ENCODE peak calls at places on chromosomes 11 and 22, in eight cellular contexts. R, F, Z, H, T, W, X and Q are unnamed samples. For H4K20me1, the result is how much of the 10 kb centered on the place peaks cover.

GRCh38 chr11:123047947-123048293 is 14.0 kb downstream of the HSPA8 start:
- DNase-seq in R (no peak), F (no peak), Z (no peak), H (no peak), T (no peak), W (no peak), X (no peak), Q (no peak)

GRCh38 chr11:118028626-118029025 is 42.4 kb downstream of the IL10RA start:
- DNase-seq in R (no peak), F (no peak), Z (no peak), H (no peak), T (no peak), W (no peak), X (no peak), Q (no peak)

GRCh38 chr11:122556605-122557004 is 98.9 kb upstream of the UBASH3B start:
- DNase-seq in R (no peak), F (no peak), Z (peak), H (peak), T (no peak), W (peak), X (no peak), Q (peak)

GRCh38 chr11:118180300-118180703 is 3.9 kb upstream of the SCN2B start:
- DNase-seq in R (no peak), F (peak), Z (no peak), H (peak), T (peak), W (peak), X (peak), Q (peak)

GRCh38 chr11:123439616-123440015 is 9.5 kb downstream of the GRAMD1B start:
- DNase-seq in R (peak), F (no peak), Z (no peak), H (no peak), T (no peak), W (no peak), X (no peak), Q (no peak)

GRCh38 chr22:26168199-26168915 is 905 bp upstream of the SEZ6L start:
- DNase-seq in R (no peak), F (peak), Z (no peak), H (peak), T (no peak), W (no peak), X (no peak), Q (peak)

GRCh38 chr22:21030621-21031544 is 1.5 kb downstream of the SLC7A4 start:
- DNase-seq in R (no peak), F (no peak), Z (no peak), H (no peak), T (no peak), W (no peak), X (no peak), Q (no peak)

GRCh38 chr22:30573594-30574094 is 821 bp downstream of the GAL3ST1 start:
- DNase-seq in R (peak), F (no peak), Z (no peak), H (peak), T (no peak), W (peak), X (no peak), Q (no peak)

GRCh38 chr11:61281581-61282250 is 13.4 kb downstream of the VWCE start:
- DNase-seq in R (no peak), F (peak), Z (no peak), H (peak), T (peak), W (peak), X (peak), Q (peak)

GRCh38 chr11:134844838-134845237 is 432.8 kb upstream of the B3GAT1 start:
- DNase-seq in R (no peak), F (no peak), Z (no peak), H (no peak), T (no peak), W (no peak), X (no peak), Q (no peak)

GRCh38 chr22:39679652-39680051 is 109.1 kb downstream of the CACNA1I start:
- DNase-seq in R (no peak), F (no peak), Z (no peak), H (no peak), T (no peak), W (no peak), X (no peak), Q (no peak)

GRCh38 chr11:131867457-131868257 is 497.2 kb downstream of the NTM start:
- DNase-seq in R (peak), F (peak), Z (peak), H (peak), T (peak), W (peak), X (no peak), Q (peak)

GRCh38 chr11:83206771-83207413 is 13.4 kb downstream of the ANKRD42 start:
- DNase-seq in R (no peak), F (no peak), Z (no peak), H (no peak), T (no peak), W (no peak), X (no peak), Q (no peak)

GRCh38 chr22:36211237-36211881 is 9.8 kb upstream of the APOL4 start:
- DNase-seq in R (no peak), F (no peak), Z (peak), H (no peak), T (no peak), W (no peak), X (no peak), Q (no peak)

GRCh38 chr11:75536786-75537629 is 11.3 kb upstream of the GDPD5 start:
- DNase-seq in R (peak), F (no peak), Z (no peak), H (no peak), T (peak), W (no peak), X (peak), Q (no peak)

GRCh38 chr11:65423516-65424199 is 1.1 kb downstream of the NEAT1 start:
- DNase-seq in R (peak), F (peak), Z (no peak), H (no peak), T (peak), W (no peak), X (no peak), Q (no peak)

GRCh38 chr22:48706934-48707748 is 1120.5 kb downstream of the BRD1 start:
- DNase-seq in R (no peak), F (no peak), Z (no peak), H (no peak), T (no peak), W (no peak), X (no peak), Q (no peak)

GRCh38 chr11:130442728-130443127 is 5.7 kb upstream of the ADAMTS15 start:
- DNase-seq in R (no peak), F (no peak), Z (no peak), H (no peak), T (no peak), W (no peak), X (no peak), Q (no peak)

GRCh38 chr22:42345458-42345857 is 75.0 kb upstream of the TCF20 start:
- DNase-seq in R (no peak), F (no peak), Z (no peak), H (no peak), T (no peak), W (no peak), X (no peak), Q (no peak)

GRCh38 chr22:30275625-30276024 is 9.0 kb upstream of the OSM start:
- DNase-seq in R (no peak), F (no peak), Z (no peak), H (no peak), T (peak), W (no peak), X (no peak), Q (no peak)

GRCh38 chr11:3134218-3134621 is 30.9 kb downstream of the OSBPL5 start:
- DNase-seq in R (no peak), F (no peak), Z (no peak), H (no peak), T (no peak), W (no peak), X (no peak), Q (no peak)

GRCh38 chr11:117328414-117329010 is 858 bp downstream of the CEP164 start:
- DNase-seq in R (peak), F (peak), Z (no peak), H (no peak), T (peak), W (peak), X (no peak), Q (peak)

GRCh38 chr22:17980638-17981051 is 43.7 kb downstream of the MICAL3 start:
- DNase-seq in R (no peak), F (peak), Z (no peak), H (no peak), T (peak), W (peak), X (no peak), Q (peak)

GRCh38 chr22:29032014-29032475 is 29.6 kb downstream of the C22orf31 start:
- DNase-seq in R (no peak), F (peak), Z (no peak), H (peak), T (no peak), W (no peak), X (no peak), Q (no peak)

GRCh38 chr11:10415817-10416392 is 39.2 kb upstream of the AMPD3 start:
- DNase-seq in R (no peak), F (no peak), Z (no peak), H (no peak), T (peak), W (no peak), X (no peak), Q (no peak)
- TF ChIP-seq CTCF in R (no peak), F (no peak), Z (no peak), H (peak), T (peak), W (no peak), X (peak), Q (no peak)

DNA sequence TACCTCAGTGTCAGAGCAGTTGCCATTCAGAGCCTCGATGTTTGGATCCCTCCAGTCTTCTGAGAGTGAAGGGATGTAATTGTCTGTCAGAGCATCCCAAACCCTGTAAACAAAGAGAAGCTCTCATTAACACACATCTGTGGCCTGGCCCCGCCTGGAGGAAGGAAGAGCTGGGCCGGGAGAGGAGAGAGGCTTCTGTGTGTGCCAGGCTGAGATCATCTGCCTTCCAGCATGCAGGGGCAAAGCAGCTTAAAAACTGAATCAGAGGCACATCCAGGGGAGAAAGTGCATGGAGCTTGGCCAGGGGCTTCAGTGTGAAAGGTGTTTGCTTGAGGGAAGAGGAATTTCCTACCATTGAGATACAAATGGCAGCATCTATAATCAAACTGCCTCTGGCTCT is 14.5 kb downstream of the FEZ1 start:
- DNase-seq in R (no peak), F (peak), Z (no peak), H (peak), T (no peak), W (no peak), X (no peak), Q (peak)
- TF ChIP-seq EZH2phosphoT487 in R (no peak), F (no peak), Z (no peak), H (no peak), T (no peak), W (no peak), X (no peak), Q (no peak)

DNA sequence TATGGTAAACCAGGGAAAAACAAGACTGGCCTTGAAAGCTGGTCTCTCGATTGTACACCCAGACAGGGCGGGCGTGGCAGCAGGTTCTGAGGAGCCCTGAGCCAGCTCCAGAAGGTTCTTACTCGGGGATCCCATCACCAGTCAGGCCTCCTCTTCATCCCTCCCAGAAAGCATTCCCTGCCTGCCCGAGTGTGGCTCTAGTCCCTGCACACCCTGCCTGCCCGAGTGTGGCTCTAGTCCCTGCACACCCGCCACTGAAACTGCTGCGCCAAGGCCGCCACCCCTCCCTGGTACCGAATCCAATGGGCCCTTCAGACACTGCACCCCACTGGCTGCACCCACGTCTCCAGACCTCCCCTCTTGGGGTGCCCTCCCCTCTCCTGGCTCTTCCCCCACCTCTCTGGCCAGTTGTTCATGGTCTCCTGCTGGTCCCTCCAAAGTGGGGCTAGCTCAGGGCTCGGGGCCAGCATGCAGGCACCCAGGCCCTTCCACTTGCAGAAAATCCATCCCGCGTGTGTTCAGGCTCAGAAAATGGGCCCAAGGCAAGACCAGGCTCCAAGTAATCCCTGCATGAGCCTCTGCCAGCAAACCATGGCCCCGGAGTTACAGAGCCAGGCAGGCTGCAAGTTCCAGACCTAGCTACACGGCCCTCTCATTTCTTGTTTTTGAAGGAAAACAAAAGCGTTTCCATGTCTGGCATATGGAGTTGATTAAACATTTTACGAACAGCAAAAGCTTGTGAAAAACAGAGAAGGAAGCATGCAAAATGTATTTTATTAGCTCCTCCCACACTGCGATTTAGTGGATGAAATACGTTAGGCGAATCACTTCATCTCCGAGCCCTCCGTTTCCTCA is 29.9 kb downstream of the KIAA0930 start:
- DNase-seq in R (no peak), F (no peak), Z (no peak), H (no peak), T (no peak), W (no peak), X (no peak), Q (no peak)
- H4K20me1 ChIP-seq in R (under half), F (under half), Z (under half), H (under half), T (under half), W (under half), X (under half), Q (half or more)

DNA sequence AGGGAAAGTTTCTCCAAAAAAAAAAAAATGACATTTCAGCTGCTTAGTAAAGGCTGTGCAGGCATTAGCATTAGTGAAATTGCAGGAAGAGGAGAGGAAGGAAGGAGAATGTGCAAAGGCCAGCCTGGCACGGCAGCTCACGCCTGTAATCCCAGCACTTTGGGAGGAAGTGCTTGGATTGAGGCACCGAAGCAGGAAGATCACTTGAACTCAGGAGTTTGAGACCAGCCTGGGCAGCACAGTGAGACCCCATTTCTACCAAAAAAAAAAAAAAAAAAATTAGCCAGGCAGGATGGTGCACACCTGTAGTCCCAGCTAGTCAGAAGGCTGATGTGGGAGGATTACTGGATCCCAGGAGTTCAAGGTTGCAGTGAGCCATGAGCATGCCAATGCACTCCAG is 7.8 kb downstream of the TRIOBP start:
- DNase-seq in R (no peak), F (no peak), Z (no peak), H (no peak), T (no peak), W (no peak), X (no peak), Q (no peak)
- TF ChIP-seq CTCF in R (no peak), F (no peak), Z (no peak), H (no peak), T (no peak), W (no peak), X (no peak), Q (no peak)

DNA sequence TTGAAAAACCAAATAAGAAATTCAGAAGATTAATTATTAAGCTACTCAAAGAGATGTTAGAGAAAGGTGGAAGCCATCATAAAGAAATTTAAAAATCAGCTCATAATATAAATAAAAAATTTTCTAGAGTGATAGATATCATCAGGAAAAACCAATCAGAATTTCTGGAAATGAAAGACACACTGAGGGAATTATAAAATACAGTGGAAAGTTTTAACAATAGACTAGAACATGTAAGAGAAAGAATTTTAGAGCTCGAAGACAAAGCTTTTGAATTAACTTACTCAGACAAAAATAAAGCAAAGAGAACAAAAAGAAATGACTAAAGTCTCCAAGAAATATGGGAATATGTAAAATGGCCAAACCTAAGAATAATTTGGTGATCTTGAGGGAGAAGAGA is 1926.9 kb upstream of the RAG2 start:
- DNase-seq in R (no peak), F (no peak), Z (no peak), H (no peak), T (no peak), W (no peak), X (no peak), Q (no peak)
- TF ChIP-seq EZH2phosphoT487 in R (no peak), F (no peak), Z (no peak), H (no peak), T (no peak), W (no peak), X (no peak), Q (no peak)

GRCh38 chr11:45995342-45995734 is 72.9 kb downstream of the LARGE2 start:
- DNase-seq in R (no peak), F (no peak), Z (no peak), H (no peak), T (no peak), W (no peak), X (no peak), Q (no peak)

GRCh38 chr11:45988922-45989321 is 66.5 kb downstream of the LARGE2 start:
- DNase-seq in R (no peak), F (no peak), Z (no peak), H (no peak), T (no peak), W (no peak), X (no peak), Q (no peak)

GRCh38 chr11:45997599-45997998 is 75.1 kb downstream of the LARGE2 start:
- DNase-seq in R (peak), F (no peak), Z (no peak), H (no peak), T (no peak), W (no peak), X (no peak), Q (no peak)

GRCh38 chr11:45993438-45994064 is 71.1 kb downstream of the LARGE2 start:
- DNase-seq in R (no peak), F (no peak), Z (no peak), H (peak), T (no peak), W (peak), X (no peak), Q (no peak)

GRCh38 chr11:45994421-45995341 is 72.2 kb downstream of the LARGE2 start:
- DNase-seq in R (no peak), F (peak), Z (peak), H (peak), T (no peak), W (peak), X (no peak), Q (peak)
- H4K20me1 ChIP-seq in R (under half), F (under half), Z (under half), H (under half), T (under half), W (under half), X (under half), Q (under half)

GRCh38 chr11:469684-470667 is 19.9 kb downstream of the PTDSS2 start:
- DNase-seq in R (peak), F (peak), Z (no peak), H (no peak), T (no peak), W (peak), X (no peak), Q (no peak)
- TF ChIP-seq CTCF in R (peak), F (no peak), Z (no peak), H (no peak), T (no peak), W (peak), X (no peak), Q (no peak)

GRCh38 chr11:13338437-13339069 is 61.0 kb downstream of the BMAL1 start:
- DNase-seq in R (peak), F (no peak), Z (peak), H (no peak), T (no peak), W (no peak), X (no peak), Q (no peak)

GRCh38 chr11:13335319-13335718 is 57.7 kb downstream of the BMAL1 start:
- DNase-seq in R (peak), F (peak), Z (peak), H (peak), T (peak), W (peak), X (no peak), Q (peak)

GRCh38 chr11:13337986-13338436 is 60.4 kb downstream of the BMAL1 start:
- DNase-seq in R (no peak), F (no peak), Z (peak), H (no peak), T (no peak), W (no peak), X (no peak), Q (no peak)

GRCh38 chr11:13334068-13334785 is 56.6 kb downstream of the BMAL1 start:
- DNase-seq in R (peak), F (no peak), Z (no peak), H (no peak), T (no peak), W (no peak), X (no peak), Q (no peak)

GRCh38 chr11:13336246-13336873 is 58.8 kb downstream of the BMAL1 start:
- DNase-seq in R (no peak), F (no peak), Z (no peak), H (no peak), T (no peak), W (no peak), X (no peak), Q (no peak)
- TF ChIP-seq EZH2phosphoT487 in R (no peak), F (no peak), Z (no peak), H (no peak), T (no peak), W (no peak), X (no peak), Q (no peak)